ENCODE peak calls at places on chromosomes 12 and 14, in eight cellular contexts. R is hepatocyte, Q is GM23338, P is GM23248, U is MM.1S, T is HCT116, K is PC-3, G is PC-9. E is an unnamed sample.
A peak's percentile ranks its signal among the peaks of the same experiment; 100 is the strongest.

GRCh38 chr12:119578112-119578511 is 15.5 kb upstream of the TMEM233 start:
- DNase-seq in R (no peak), Q (no peak), P (peak; percentile 51), U (no peak), T (peak; percentile 34), K (peak; percentile 76), G (no peak), E (no peak)

GRCh38 chr14:68807987-68808386 is 15.1 kb upstream of the ZFP36L1 start:
- DNase-seq in R (peak; percentile 2), Q (no peak), P (no peak), U (no peak), T (no peak), K (no peak), G (no peak), E (no peak)

GRCh38 chr14:106380740-106381139 is 854.4 kb downstream of the TMEM121 start:
- DNase-seq in R (no peak), Q (no peak), P (no peak), U (no peak), T (no peak), K (no peak), G (no peak), E (no peak)

GRCh38 chr12:48998497-48999353 is 450 bp downstream of the DDN start:
- DNase-seq in R (peak; percentile 46), Q (peak; percentile 65), P (peak; percentile 65), U (peak; percentile 32), T (no peak), K (peak; percentile 24), G (no peak), E (peak; percentile 69)

GRCh38 chr14:91264151-91265150 is 19.9 kb upstream of the GPR68 start:
- DNase-seq in R (peak; percentile 38), Q (peak; percentile 65), P (peak; percentile 59), U (no peak), T (no peak), K (peak; percentile 30), G (peak; percentile 2), E (no peak)

GRCh38 chr12:6773662-6774351 is 1.5 kb downstream of the LAG3 start:
- DNase-seq in R (no peak), Q (peak; percentile 66), P (no peak), U (no peak), T (no peak), K (no peak), G (no peak), E (no peak)

GRCh38 chr12:116406529-116406928 is 129.0 kb upstream of the MED13L start:
- DNase-seq in R (peak; percentile 84), Q (peak; percentile 65), P (peak; percentile 93), U (no peak), T (peak; percentile 83), K (peak; percentile 99), G (peak; percentile 74), E (no peak)

GRCh38 chr12:85823436-85824179 is 12.6 kb downstream of the RASSF9 start:
- DNase-seq in R (no peak), Q (no peak), P (peak; percentile 83), U (no peak), T (no peak), K (peak; percentile 72), G (no peak), E (no peak)

GRCh38 chr14:91899213-91899612 is 31.9 kb upstream of the TC2N start:
- DNase-seq in R (no peak), Q (no peak), P (no peak), U (no peak), T (no peak), K (peak; percentile 68), G (no peak), E (no peak)

GRCh38 chr12:47033797-47034555 is 45.4 kb upstream of the PCED1B start:
- DNase-seq in R (peak; percentile 16), Q (no peak), P (no peak), U (no peak), T (no peak), K (peak; percentile 91), G (peak; percentile 50), E (no peak)

GRCh38 chr14:84036863-84037262 is 1493.1 kb upstream of the FLRT2 start:
- DNase-seq in R (no peak), Q (no peak), P (no peak), U (peak; percentile 65), T (no peak), K (peak; percentile 3), G (peak; percentile 6), E (no peak)

GRCh38 chr12:30874455-30875313 is 51.9 kb upstream of the TSPAN11 start:
- DNase-seq in R (no peak), Q (no peak), P (no peak), U (no peak), T (no peak), K (no peak), G (no peak), E (no peak)

GRCh38 chr12:79555006-79555925 is 135.5 kb downstream of the PAWR start:
- DNase-seq in R (peak; percentile 64), Q (peak; percentile 44), P (peak; percentile 67), U (no peak), T (peak; percentile 26), K (peak; percentile 77), G (no peak), E (peak; percentile 59)

GRCh38 chr12:125797421-125798175 is 732.4 kb downstream of the AACS start:
- DNase-seq in R (no peak), Q (no peak), P (no peak), U (no peak), T (no peak), K (no peak), G (no peak), E (no peak)

GRCh38 chr14:88791629-88792571 is 853 bp downstream of the EML5 start:
- DNase-seq in R (peak; percentile 15), Q (peak; percentile 35), P (peak; percentile 18), U (peak; percentile 8), T (no peak), K (no peak), G (no peak), E (no peak)

GRCh38 chr12:1948883-1949282 is 30.4 kb upstream of the CACNA2D4 start:
- DNase-seq in R (no peak), Q (no peak), P (no peak), U (no peak), T (no peak), K (no peak), G (no peak), E (no peak)

GRCh38 chr14:75375983-75376382 is 51.8 kb upstream of the JDP2 start:
- DNase-seq in R (no peak), Q (no peak), P (no peak), U (no peak), T (no peak), K (no peak), G (no peak), E (no peak)

GRCh38 chr14:75373616-75374015 is 54.2 kb upstream of the JDP2 start:
- DNase-seq in R (no peak), Q (no peak), P (no peak), U (no peak), T (no peak), K (no peak), G (no peak), E (no peak)

GRCh38 chr14:75372260-75372659 is 55.6 kb upstream of the JDP2 start:
- DNase-seq in R (no peak), Q (no peak), P (no peak), U (no peak), T (no peak), K (no peak), G (no peak), E (no peak)

GRCh38 chr14:75373133-75373532 is 54.7 kb upstream of the JDP2 start:
- DNase-seq in R (no peak), Q (no peak), P (no peak), U (no peak), T (no peak), K (no peak), G (no peak), E (no peak)

GRCh38 chr14:75374911-75375310 is 52.9 kb upstream of the JDP2 start:
- DNase-seq in R (no peak), Q (no peak), P (no peak), U (no peak), T (no peak), K (no peak), G (peak; percentile 45), E (no peak)
- H3K27me3 ChIP-seq in R (no peaks in the 10 kb centered on the region), Q (no peaks in the 10 kb centered on the region), P (peaks cover 32% of the 10 kb centered on the region), U (no peaks in the 10 kb centered on the region), T (peaks cover 14% of the 10 kb centered on the region), K (peaks cover 48% of the 10 kb centered on the region), G (peaks cover 14% of the 10 kb centered on the region), E (no peaks in the 10 kb centered on the region)

GRCh38 chr12:97752129-97752528 is 289.5 kb downstream of the RMST start:
- DNase-seq in R (no peak), Q (no peak), P (no peak), U (no peak), T (no peak), K (peak; percentile 73), G (no peak), E (no peak)
- H3K9me2 ChIP-seq in R (no peaks in the 10 kb centered on the region), Q (peaks cover 12% of the 10 kb centered on the region), P (no peaks in the 10 kb centered on the region), U (no peaks in the 10 kb centered on the region), T (no peaks in the 10 kb centered on the region), K (peaks cover 2% of the 10 kb centered on the region), G (no peaks in the 10 kb centered on the region), E (no peaks in the 10 kb centered on the region)

GRCh38 chr12:58934528-58934927 is 14.2 kb upstream of the LRIG3 start:
- DNase-seq in R (no peak), Q (no peak), P (no peak), U (no peak), T (no peak), K (no peak), G (no peak), E (no peak)
- H2AFZ ChIP-seq in R (no peak overlapping the region), Q (no peak overlapping the region), P (no peak overlapping the region), U (no peak overlapping the region), T (no peak overlapping the region), K (no peak overlapping the region), G (no peak overlapping the region), E (no peak overlapping the region)

GRCh38 chr14:99239661-99240092 is 32.3 kb downstream of the BCL11B start:
- DNase-seq in R (no peak), Q (no peak), P (no peak), U (no peak), T (no peak), K (peak; percentile 30), G (no peak), E (no peak)
- H3K27me3 ChIP-seq in R (no peaks in the 10 kb centered on the region), Q (no peaks in the 10 kb centered on the region), P (peaks cover 6% of the 10 kb centered on the region), U (no peaks in the 10 kb centered on the region), T (no peaks in the 10 kb centered on the region), K (peaks cover 78% of the 10 kb centered on the region), G (peaks cover 16% of the 10 kb centered on the region), E (no peaks in the 10 kb centered on the region)

GRCh38 chr12:197911-198695 is 15.9 kb downstream of the SLC6A12 start:
- DNase-seq in R (no peak), Q (no peak), P (no peak), U (no peak), T (no peak), K (no peak), G (no peak), E (no peak)
- H3K9me2 ChIP-seq in R (no peaks in the 10 kb centered on the region), Q (no peaks in the 10 kb centered on the region), P (no peaks in the 10 kb centered on the region), U (no peaks in the 10 kb centered on the region), T (no peaks in the 10 kb centered on the region), K (no peaks in the 10 kb centered on the region), G (no peaks in the 10 kb centered on the region), E (no peaks in the 10 kb centered on the region)

GRCh38 chr12:71041481-71041880 is 116.3 kb downstream of the TSPAN8 start:
- DNase-seq in R (no peak), Q (no peak), P (no peak), U (no peak), T (no peak), K (peak; percentile 22), G (no peak), E (no peak)

GRCh38 chr12:71045781-71046180 is 112.0 kb downstream of the TSPAN8 start:
- DNase-seq in R (no peak), Q (no peak), P (peak; percentile 58), U (peak; percentile 43), T (no peak), K (peak; percentile 78), G (no peak), E (no peak)

GRCh38 chr12:71046215-71046614 is 111.6 kb downstream of the TSPAN8 start:
- DNase-seq in R (no peak), Q (no peak), P (peak; percentile 80), U (no peak), T (no peak), K (peak; percentile 94), G (no peak), E (no peak)
- H2AFZ ChIP-seq in R (no peak overlapping the region), Q (no peak overlapping the region), P (peak overlapping the region; percentile 10), U (no peak overlapping the region), T (no peak overlapping the region), K (no peak overlapping the region), G (no peak overlapping the region), E (no peak overlapping the region)

E was measured in Karpas-422.